ENCODE peak calls at places on chromosomes 2 and 18, in five cellular contexts. X, W, N, U and G are unnamed samples.

GRCh38 chr2:96879545-96880040 is 9.7 kb upstream of the SEMA4C start:
- DNase-seq in W (no peak), N (no peak), U (no peak), X (no peak), G (no peak)

GRCh38 chr2:105062158-105062557 is 24.3 kb downstream of the MRPS9 start:
- DNase-seq in X (no peak), N (no peak), W (no peak), U (no peak), G (no peak)

GRCh38 chr2:105468655-105469042 is 69.8 kb upstream of the FHL2 start:
- DNase-seq in N (no peak), X (no peak), W (no peak), U (no peak), G (no peak)

GRCh38 chr2:210454336-210454735 is 22.2 kb downstream of the LANCL1 start:
- DNase-seq in X (no peak), W (no peak), N (no peak), U (no peak), G (no peak)

GRCh38 chr2:160581448-160581847 is 87.8 kb upstream of the RBMS1 start:
- DNase-seq in N (peak; percentile 33), U (no peak), X (no peak), W (no peak), G (no peak)

GRCh38 chr2:43942001-43942400 is 53.8 kb downstream of the LRPPRC start:
- DNase-seq in W (peak; percentile 1), U (peak; percentile 15), N (no peak), X (no peak), G (no peak)

GRCh38 chr2:213022987-213023386 is 128.4 kb downstream of the IKZF2 start:
- DNase-seq in X (no peak), U (no peak), W (no peak), N (no peak), G (no peak)

GRCh38 chr18:49921278-49922037 is 108.1 kb upstream of the ACAA2 start:
- DNase-seq in X (no peak), U (no peak), N (no peak), W (no peak), G (no peak)

GRCh38 chr2:110747522-110748488 is 15.4 kb downstream of the ACOXL start:
- DNase-seq in X (no peak), W (no peak), N (no peak), U (no peak), G (no peak)

GRCh38 chr2:117917223-117917917 is 96.5 kb downstream of the CCDC93 start:
- DNase-seq in N (peak; percentile 12), U (peak; percentile 20), W (peak; percentile 24), X (no peak), G (no peak)

GRCh38 chr2:109266998-109267854 is 138.2 kb downstream of the SH3RF3 start:
- DNase-seq in U (peak; percentile 72), X (no peak), N (no peak), W (no peak), G (no peak)

GRCh38 chr2:74414913-74415761 is 6.3 kb downstream of the C2orf81 start:
- DNase-seq in N (no peak), U (peak; percentile 64), X (peak; percentile 43), W (no peak), G (no peak)

GRCh38 chr2:11775384-11775783 is 29.0 kb downstream of the LPIN1 start:
- DNase-seq in N (no peak), X (no peak), U (no peak), W (peak; percentile 56), G (no peak)

GRCh38 chr2:98883780-98884211 is 52.2 kb downstream of the CRACDL start:
- DNase-seq in X (no peak), W (no peak), U (no peak), N (no peak), G (no peak)

GRCh38 chr2:113203217-113203530 is 29.4 kb downstream of the PSD4 start:
- DNase-seq in X (no peak), U (no peak), N (peak; percentile 13), W (peak; percentile 59), G (no peak)

DNA sequence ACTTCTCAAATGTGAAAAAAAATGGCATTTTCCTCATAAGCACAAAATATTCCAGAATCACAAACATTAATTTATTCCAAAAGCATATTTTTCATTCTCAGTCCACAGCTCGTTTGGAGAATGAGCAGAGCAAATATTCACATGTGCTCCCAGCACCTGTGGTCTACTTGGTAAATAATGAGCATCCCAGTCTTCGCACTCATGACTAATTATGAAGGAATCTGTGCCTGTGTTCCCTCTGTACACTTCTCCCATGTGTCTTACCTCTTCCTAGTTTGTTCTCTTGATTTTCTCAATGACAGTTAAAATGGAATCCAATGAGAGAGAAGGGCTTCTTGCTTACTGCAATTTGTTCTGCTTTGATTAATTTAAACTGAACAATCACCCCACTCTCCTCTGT is 671.0 kb upstream of the SOX11 start:
- DNase-seq in W (no peak), N (no peak), U (no peak), X (no peak), G (no peak)
- H3K9me3 ChIP-seq in W (peaks cover 26% of the 10 kb centered on the region), N (peaks cover 32% of the 10 kb centered on the region), U (no peaks in the 10 kb centered on the region), X (no peaks in the 10 kb centered on the region), G (no peaks in the 10 kb centered on the region)

GRCh38 chr18:78890388-78890787 is 89.2 kb upstream of the SALL3 start:
- DNase-seq in W (no peak), U (no peak), X (no peak), N (no peak), G (no peak)
- H3K9me3 ChIP-seq in W (peaks cover 32% of the 10 kb centered on the region), U (peaks cover 4% of the 10 kb centered on the region), X (peaks cover 8% of the 10 kb centered on the region), N (no peaks in the 10 kb centered on the region), G (no peaks in the 10 kb centered on the region)

DNA sequence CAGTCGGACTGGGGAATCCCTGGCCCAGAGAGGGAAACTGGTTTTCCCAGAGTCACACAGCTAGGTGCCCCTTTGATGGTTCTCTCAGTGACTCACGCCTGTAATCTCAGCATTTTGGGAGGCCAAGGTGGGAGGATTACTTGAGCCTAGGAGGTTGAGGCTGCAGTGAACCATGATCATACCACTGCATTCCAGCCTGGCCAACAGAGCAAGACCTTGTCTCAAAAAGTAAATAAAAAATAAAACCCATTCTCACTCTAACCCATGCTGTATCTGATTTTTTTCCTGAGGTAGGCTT is 60.1 kb downstream of the HPCAL1 start:
- DNase-seq in X (no peak), W (no peak), N (no peak), U (no peak), G (no peak)
- H3K9me3 ChIP-seq in X (no peaks in the 10 kb centered on the region), W (no peaks in the 10 kb centered on the region), N (no peaks in the 10 kb centered on the region), U (no peaks in the 10 kb centered on the region), G (no peaks in the 10 kb centered on the region)

GRCh38 chr2:22855761-22856184 is 529.2 kb upstream of the KLHL29 start:
- DNase-seq in N (no peak), W (no peak), X (no peak), U (no peak), G (no peak)
- H3K9me3 ChIP-seq in N (no peaks in the 10 kb centered on the region), W (peaks cover 7% of the 10 kb centered on the region), X (no peaks in the 10 kb centered on the region), U (no peaks in the 10 kb centered on the region), G (no peaks in the 10 kb centered on the region)

DNA sequence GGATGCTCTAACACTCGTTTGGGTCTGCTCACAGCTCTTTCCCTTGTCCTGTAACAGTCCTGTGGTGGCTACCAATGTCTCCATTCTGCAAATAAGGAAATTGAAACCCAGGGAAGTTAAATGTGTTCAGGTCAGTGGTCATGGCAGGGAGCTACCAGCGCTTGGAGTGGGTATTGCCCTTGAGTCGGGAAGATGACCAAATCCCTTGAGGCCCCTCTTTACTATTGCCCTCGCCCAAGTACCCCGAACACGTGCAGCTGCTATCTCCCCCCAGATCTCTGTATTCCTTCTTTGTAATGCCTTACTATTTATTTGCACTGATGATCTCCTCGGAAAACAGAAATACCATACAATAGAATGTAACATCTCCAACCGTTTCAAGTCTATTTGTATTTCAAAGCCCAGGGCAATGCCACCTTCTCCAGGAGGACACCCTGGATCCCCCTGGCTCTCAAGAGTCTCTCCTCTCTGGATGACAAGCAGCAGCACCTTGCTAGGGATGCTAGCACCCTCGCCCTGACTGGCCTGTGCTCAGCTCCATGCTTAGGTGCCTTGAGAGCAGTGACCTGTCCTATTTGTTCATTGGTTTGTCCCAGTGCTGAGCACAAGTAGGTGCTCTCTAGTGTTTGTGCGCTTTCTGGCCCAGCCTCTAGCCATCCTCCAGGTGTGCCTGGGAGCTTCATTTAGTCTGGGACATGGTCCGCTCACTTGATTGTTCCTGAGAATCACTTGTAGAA is 15.1 kb downstream of the DYSF start:
- DNase-seq in X (no peak), W (no peak), N (no peak), U (no peak), G (no peak)
- H3K9me3 ChIP-seq in X (no peaks in the 10 kb centered on the region), W (peaks cover 4% of the 10 kb centered on the region), N (no peaks in the 10 kb centered on the region), U (no peaks in the 10 kb centered on the region), G (no peaks in the 10 kb centered on the region)

DNA sequence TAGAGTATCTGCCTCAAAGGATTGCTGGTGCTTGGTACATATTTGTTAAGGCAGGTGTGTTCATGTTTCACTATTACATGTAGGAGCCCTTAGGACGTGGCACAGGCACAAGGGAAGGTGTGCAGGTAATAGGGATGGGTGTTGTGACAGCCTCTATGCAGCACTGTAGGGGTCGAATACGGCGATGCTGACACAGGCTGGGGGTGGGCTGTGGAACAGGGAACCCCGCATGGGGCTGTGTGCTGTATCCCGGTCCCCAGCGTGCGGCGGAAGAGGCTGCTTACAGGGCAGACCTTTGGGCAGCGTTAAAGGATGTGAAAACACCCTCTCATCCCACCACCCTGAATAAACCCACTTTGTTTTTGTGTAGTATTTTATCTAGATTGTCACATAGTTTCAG is 21.5 kb downstream of the B3GNT2 start:
- DNase-seq in W (no peak), N (no peak), U (no peak), X (no peak), G (no peak)
- H3K9me3 ChIP-seq in W (no peaks in the 10 kb centered on the region), N (peaks cover 16% of the 10 kb centered on the region), U (no peaks in the 10 kb centered on the region), X (no peaks in the 10 kb centered on the region), G (no peaks in the 10 kb centered on the region)

DNA sequence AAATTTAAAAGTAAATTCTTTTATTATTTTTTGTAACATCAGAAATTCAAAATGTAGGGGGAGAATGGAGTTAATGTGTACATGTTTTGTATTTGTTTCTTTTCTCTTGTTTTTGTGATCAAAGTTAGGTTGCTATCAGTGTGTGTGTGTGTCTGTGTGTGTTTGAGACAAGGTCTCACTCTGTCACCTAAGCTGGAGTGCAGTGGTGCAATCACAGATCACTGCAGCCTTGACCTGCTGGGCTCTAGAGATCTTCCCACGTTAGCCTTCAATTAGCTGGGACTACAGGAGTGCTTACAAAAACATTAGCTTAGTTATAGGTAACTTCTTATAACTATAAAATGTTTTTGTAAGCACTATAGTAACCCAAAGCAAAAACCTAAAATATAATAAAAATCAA is 50.7 kb downstream of the GDF7 start:
- DNase-seq in N (no peak), X (no peak), U (no peak), W (no peak), G (no peak)
- H3K9me3 ChIP-seq in N (no peaks in the 10 kb centered on the region), X (no peaks in the 10 kb centered on the region), U (no peaks in the 10 kb centered on the region), W (peaks cover 2% of the 10 kb centered on the region), G (no peaks in the 10 kb centered on the region)

GRCh38 chr2:95062247-95062646 is 36.7 kb downstream of the MAL start:
- DNase-seq in X (no peak), W (no peak), N (no peak), U (no peak), G (no peak)
- H3K9me3 ChIP-seq in X (no peaks in the 10 kb centered on the region), W (no peaks in the 10 kb centered on the region), N (peaks cover 8% of the 10 kb centered on the region), U (no peaks in the 10 kb centered on the region), G (no peaks in the 10 kb centered on the region)

DNA sequence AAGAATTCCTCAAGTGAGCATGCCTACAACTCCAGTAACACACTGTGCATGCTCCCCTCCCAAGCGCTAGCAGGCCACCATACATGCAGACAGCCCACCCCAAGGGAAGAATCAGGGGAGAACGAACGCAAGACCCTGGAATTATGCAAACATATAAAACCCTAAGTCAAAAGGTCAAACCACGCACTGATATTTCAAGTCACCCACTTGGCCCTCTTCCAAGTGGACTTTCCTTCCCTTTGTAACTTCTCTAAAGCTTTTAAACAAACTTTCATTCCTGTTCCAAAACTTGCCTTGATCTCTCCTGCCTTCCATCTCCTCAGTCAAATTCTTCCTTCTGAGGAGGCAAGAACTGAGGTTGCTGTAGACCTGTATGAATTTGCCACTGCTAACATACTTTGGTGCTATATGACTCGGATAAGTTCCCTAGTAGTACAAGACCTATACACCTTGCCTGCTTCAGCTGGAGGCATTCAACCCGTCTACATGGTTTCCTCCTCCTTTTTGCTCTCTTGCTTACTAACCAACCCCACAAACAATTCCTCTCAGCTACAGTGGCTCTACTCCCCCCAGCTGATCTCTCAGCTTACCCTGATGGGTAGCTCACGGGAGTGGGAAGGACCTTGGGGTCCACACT is 11.1 kb upstream of the RPIA start:
- DNase-seq in N (no peak), W (no peak), X (no peak), U (no peak), G (no peak)
- H3K9me3 ChIP-seq in N (peaks cover 34% of the 10 kb centered on the region), W (peaks cover 7% of the 10 kb centered on the region), X (peaks cover 4% of the 10 kb centered on the region), U (no peaks in the 10 kb centered on the region), G (no peaks in the 10 kb centered on the region)